ENCODE peak calls at places on chromosomes 5 and 9, in nine cellular contexts. W is H7, S is iPS-NIHi11, O is T1000, R is NCI-H748 treated with DMSO at 0.1 percent for 48 hours, N is T-cell, Q is thyroid gland, A is AG08396, Y is breast epithelium. V is an unnamed sample.

GRCh38 chr5:541148-541887 is 17.1 kb upstream of the SLC9A3 start:
- DNase-seq in W (peak), Q (no peak), R (no peak), O (no peak), S (peak), A (no peak), Y (no peak), N (no peak), V (no peak)

GRCh38 chr5:69503144-69503488 is 10.5 kb downstream of the OCLN start:
- DNase-seq in O (no peak), Q (no peak), R (no peak), N (no peak), A (no peak), S (no peak), Y (no peak), W (peak), V (no peak)

GRCh38 chr9:96668868-96669534 is 13.9 kb upstream of the PRXL2C start:
- DNase-seq in S (no peak), O (no peak), Q (no peak), W (no peak), Y (no peak), R (no peak), N (no peak), A (no peak), V (no peak)

GRCh38 chr9:137689745-137690529 is 71.1 kb downstream of the EHMT1 start:
- DNase-seq in Y (no peak), W (no peak), R (no peak), A (no peak), N (no peak), S (no peak), O (no peak), Q (no peak), V (no peak)

GRCh38 chr5:100762163-100762562 is 140.9 kb downstream of the ST8SIA4 start:
- DNase-seq in Y (no peak), R (no peak), S (no peak), Q (no peak), N (no peak), A (no peak), W (no peak), O (no peak), V (no peak)

GRCh38 chr5:150461231-150461630 is 11.7 kb upstream of the RPS14 start:
- DNase-seq in R (no peak), A (no peak), S (no peak), N (no peak), Y (no peak), O (no peak), W (no peak), Q (no peak), V (no peak)

GRCh38 chr5:80569086-80569960 is 757 bp downstream of the ANKRD34B start:
- DNase-seq in Q (no peak), S (peak), W (peak), R (no peak), A (no peak), O (no peak), N (no peak), Y (no peak), V (no peak)

GRCh38 chr5:111461261-111461671 is 51.1 kb downstream of the STARD4 start:
- DNase-seq in R (peak), S (peak), A (no peak), W (peak), Q (no peak), O (no peak), Y (no peak), N (no peak), V (no peak)

GRCh38 chr5:3197699-3198098 is 397.9 kb upstream of the IRX1 start:
- DNase-seq in W (peak), R (peak), A (no peak), Q (no peak), Y (no peak), S (peak), N (no peak), O (no peak), V (no peak)

GRCh38 chr5:54243483-54244080 is 66.8 kb downstream of the ARL15 start:
- DNase-seq in Q (peak), R (peak), N (no peak), W (peak), S (peak), A (peak), Y (no peak), O (no peak), V (no peak)

GRCh38 chr9:14423816-14424261 is 109.9 kb upstream of the NFIB start:
- DNase-seq in Q (no peak), N (no peak), A (peak), Y (no peak), O (no peak), S (no peak), R (no peak), W (no peak), V (no peak)

GRCh38 chr9:95003694-95004451 is 277.4 kb downstream of the AOPEP start:
- DNase-seq in N (no peak), W (peak), Y (no peak), O (no peak), Q (peak), A (peak), S (peak), R (peak), V (peak)

GRCh38 chr5:142287096-142287972 is 37.5 kb downstream of the SPRY4 start:
- DNase-seq in S (no peak), W (peak), Y (no peak), A (no peak), R (no peak), N (no peak), Q (no peak), O (no peak), V (no peak)

GRCh38 chr5:87430863-87431262 is 18.1 kb upstream of the CCNH start:
- DNase-seq in R (no peak), N (no peak), S (no peak), Y (no peak), Q (no peak), W (no peak), A (no peak), O (no peak), V (no peak)

GRCh38 chr5:131324311-131324710 is 60.5 kb downstream of the CDC42SE2 start:
- DNase-seq in W (no peak), R (no peak), A (no peak), N (no peak), Q (peak), S (no peak), Y (no peak), O (no peak), V (no peak)

V was measured in omental fat pad.